ENCODE peak calls at places on chromosomes 4 and X, in six cellular contexts. O is GM12878, R is IMR-90, K is HepG2, P is H1, D is SK-N-SH. Q is an unnamed sample.

GRCh38 chr4:176498857-176499256 is 179.1 kb downstream of the SPCS3 start:
- DNase-seq in O (no peak), R (peak; percentile 66), K (no peak), P (no peak), D (no peak), Q (no peak)

GRCh38 chrX:47743504-47743903 is 84.5 kb upstream of the UXT start:
- DNase-seq in O (no peak), R (peak; percentile 21), K (no peak), P (no peak), D (no peak), Q (no peak)

GRCh38 chr4:145452447-145453162 is 29.0 kb upstream of the SMAD1 start:
- DNase-seq in O (no peak), R (no peak), K (no peak), P (no peak), D (no peak), Q (no peak)

GRCh38 chr4:95213361-95213760 is 335.4 kb downstream of the UNC5C start:
- DNase-seq in O (no peak), R (no peak), K (no peak), P (no peak), D (no peak), Q (no peak)

GRCh38 chr4:112144546-112145325 is 518 bp upstream of the FAM241A start:
- DNase-seq in O (peak; percentile 16), R (no peak), K (no peak), P (no peak), D (no peak), Q (no peak)

GRCh38 chr4:151700566-151701316 is 60.1 kb downstream of the GATB start:
- DNase-seq in O (no peak), R (no peak), K (no peak), P (no peak), D (no peak), Q (no peak)

GRCh38 chrX:20527458-20528099 is 260.9 kb upstream of the RPS6KA3 start:
- DNase-seq in O (no peak), R (peak; percentile 38), K (peak; percentile 21), P (no peak), D (peak; percentile 26), Q (peak; percentile 31)

GRCh38 chr4:176320340-176320975 is 692 bp downstream of the SPCS3 start:
- DNase-seq in O (peak; percentile 48), R (peak; percentile 84), K (peak; percentile 70), P (peak; percentile 64), D (peak; percentile 86), Q (peak; percentile 66)

GRCh38 chrX:108473979-108474378 is 34.3 kb downstream of the COL4A5 start:
- DNase-seq in O (no peak), R (no peak), K (no peak), P (no peak), D (no peak), Q (no peak)

GRCh38 chr4:164212134-164212533 is 541.8 kb upstream of the SMIM31 start:
- DNase-seq in O (no peak), R (no peak), K (no peak), P (no peak), D (no peak), Q (no peak)

DNA sequence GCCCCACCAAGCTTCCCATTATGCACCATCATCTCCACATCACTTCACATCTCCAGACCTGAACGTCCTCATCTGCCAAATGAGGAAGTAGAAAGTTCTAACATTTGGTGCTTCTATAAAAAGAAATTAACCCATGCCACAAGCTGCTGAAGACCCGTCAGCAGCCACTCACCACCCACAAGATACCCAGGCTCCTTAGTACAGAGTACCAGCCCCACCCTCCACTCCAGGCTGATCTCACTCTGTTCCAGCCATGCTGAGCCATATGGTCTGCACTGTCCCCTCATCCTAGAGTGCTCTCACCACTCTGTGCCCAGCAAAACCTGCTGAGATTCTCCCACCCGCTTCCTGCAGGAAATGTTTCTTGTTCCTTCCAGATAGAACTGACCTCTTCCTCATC is 240.8 kb upstream of the PPARGC1A start:
- DNase-seq in O (no peak), R (no peak), K (no peak), P (no peak), D (no peak), Q (no peak)
- TF ChIP-seq RFX5 in O (no peak), R (no peak), K (no peak), P (no peak), D (no peak), Q (no peak)

DNA sequence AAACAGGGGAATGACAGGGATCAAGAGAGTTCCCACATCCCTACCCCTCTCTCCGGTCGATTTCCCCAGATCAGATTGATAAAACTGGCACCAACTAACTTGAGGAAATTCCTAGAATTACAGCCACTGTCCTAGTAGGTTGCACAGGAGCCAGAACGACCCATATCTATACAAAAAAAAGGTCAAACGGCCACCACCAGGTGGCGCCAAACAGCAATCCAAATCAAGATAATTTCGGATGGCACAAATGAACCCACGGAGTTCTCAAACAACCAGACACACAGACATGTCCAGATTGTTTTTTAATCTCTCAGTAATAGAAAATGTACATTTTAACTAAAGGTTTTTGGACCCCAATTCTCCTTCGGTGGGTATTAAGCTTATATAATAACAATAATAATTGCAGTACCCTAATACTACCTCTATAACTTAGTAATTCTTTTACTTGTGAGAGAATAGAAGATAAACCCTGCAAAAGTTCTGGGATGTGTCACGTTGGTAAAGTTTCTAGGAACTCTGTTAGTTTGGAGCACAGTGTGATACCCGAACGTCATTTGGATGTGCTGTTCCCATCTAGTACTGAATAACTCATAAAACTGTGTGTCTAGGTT is 212.6 kb downstream of the SPOCK3 start:
- DNase-seq in O (peak; percentile 30), R (peak; percentile 51), K (peak; percentile 39), P (peak; percentile 87), D (peak; percentile 12), Q (peak; percentile 62)
- TF ChIP-seq RFX5 in O (no peak), R (no peak), K (no peak), P (no peak), D (no peak), Q (no peak)

GRCh38 chrX:29477878-29478277 is 737.5 kb upstream of the MAGEB2 start:
- DNase-seq in O (no peak), R (no peak), K (no peak), P (no peak), D (no peak), Q (no peak)

GRCh38 chrX:29478336-29479069 is 736.9 kb upstream of the MAGEB2 start:
- DNase-seq in O (peak; percentile 51), R (peak; percentile 26), K (peak; percentile 0), P (peak; percentile 43), D (peak; percentile 56), Q (peak; percentile 25)
- TF ChIP-seq RFX5 in O (no peak), R (no peak), K (no peak), P (no peak), D (no peak), Q (no peak)

DNA sequence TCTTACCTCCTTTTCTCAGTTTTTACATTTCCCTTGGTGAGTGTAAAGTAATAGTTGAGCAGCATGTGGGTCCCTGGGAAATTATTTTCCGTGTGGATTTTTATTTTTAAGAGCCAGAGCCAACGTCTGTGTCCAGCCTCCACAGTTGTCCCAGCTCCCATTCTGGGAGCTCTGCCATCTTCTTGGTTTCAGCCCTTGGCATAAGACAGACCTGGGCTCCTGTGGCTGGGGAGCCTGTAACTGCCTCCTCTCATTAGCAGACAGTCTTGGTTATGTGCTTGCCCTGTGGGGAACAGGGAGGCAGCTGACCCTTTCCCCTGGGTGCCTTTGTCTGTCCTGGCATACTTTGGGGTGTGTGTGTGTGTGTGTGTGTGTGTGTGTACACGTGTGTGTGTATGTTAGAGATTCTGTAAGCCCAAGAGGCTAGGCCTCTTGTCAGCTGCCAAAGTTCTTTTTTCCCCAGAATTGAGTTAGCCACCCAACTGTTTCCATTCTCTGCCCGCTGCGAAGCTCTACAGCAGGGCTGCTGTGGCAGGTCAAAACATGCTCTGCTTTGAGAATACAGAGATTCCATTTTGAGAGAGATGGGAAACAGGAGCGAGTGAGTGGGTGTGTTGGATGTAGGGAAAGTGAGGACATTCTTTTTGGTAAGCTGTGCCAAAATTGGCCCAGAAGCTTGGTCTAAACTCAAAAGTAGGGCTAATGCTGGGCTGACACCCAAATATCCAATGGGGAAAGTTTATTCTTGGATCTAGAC is 140.7 kb downstream of the TMEM164 start:
- DNase-seq in O (no peak), R (no peak), K (no peak), P (no peak), D (no peak), Q (no peak)
- TF ChIP-seq RFX5 in O (no peak), R (no peak), K (no peak), P (no peak), D (no peak), Q (no peak)

GRCh38 chr4:158728256-158728655 is 5.1 kb upstream of the PPID start:
- DNase-seq in O (no peak), R (no peak), K (no peak), P (no peak), D (no peak), Q (no peak)

GRCh38 chr4:158721680-158722079 is 1.5 kb downstream of the PPID start:
- DNase-seq in O (no peak), R (no peak), K (no peak), P (no peak), D (no peak), Q (no peak)

GRCh38 chr4:158722291-158722916 is 792 bp downstream of the PPID start:
- DNase-seq in O (peak; percentile 9), R (peak; percentile 48), K (peak; percentile 52), P (no peak), D (peak; percentile 52), Q (peak; percentile 35)

GRCh38 chr4:158724647-158725046 is 1.5 kb upstream of the PPID start:
- DNase-seq in O (no peak), R (no peak), K (no peak), P (no peak), D (no peak), Q (no peak)

GRCh38 chr4:158722917-158723793 is at the start of gene PPID:
- DNase-seq in O (peak; percentile 49), R (peak; percentile 70), K (peak; percentile 77), P (peak; percentile 90), D (peak; percentile 88), Q (peak; percentile 67)
- TF ChIP-seq RFX5 in O (no peak), R (no peak), K (no peak), P (no peak), D (no peak), Q (no peak)

GRCh38 chrX:68914337-68914989 is 85.6 kb downstream of the EFNB1 start:
- DNase-seq in O (no peak), R (no peak), K (no peak), P (no peak), D (no peak), Q (no peak)
- TF ChIP-seq RFX5 in O (no peak), R (no peak), K (no peak), P (no peak), D (no peak), Q (no peak)

DNA sequence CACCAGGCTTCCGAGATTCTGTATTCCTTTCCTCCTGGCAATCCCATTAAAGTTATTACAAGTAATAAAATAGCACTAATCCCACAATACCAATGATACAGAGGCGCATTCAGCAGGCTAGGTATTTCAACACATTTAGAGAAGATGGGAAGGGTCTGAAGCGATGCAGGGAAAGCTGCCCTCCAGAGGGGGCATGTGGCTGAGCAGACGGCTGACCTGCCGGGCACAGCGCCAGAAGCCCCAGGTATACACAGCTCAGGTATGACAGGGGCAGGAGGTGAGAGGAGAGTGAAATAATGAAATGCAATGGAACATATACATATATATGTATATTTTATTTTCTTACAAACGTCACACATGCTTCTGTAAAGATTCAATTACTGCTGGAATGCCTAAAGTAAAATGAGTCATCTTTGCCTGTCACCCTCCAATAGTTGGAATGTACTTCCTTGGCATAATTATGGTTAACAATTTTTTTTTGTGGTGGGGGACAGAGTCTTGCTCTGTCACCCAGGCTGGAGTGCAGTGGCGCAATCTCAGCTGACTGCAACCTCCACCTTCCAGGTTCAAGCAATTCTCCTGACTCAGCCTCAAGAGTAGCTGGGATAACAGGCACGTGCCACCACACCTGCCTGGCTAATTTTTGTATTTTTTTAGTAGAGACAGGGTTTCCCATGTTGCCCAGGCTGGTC is 21.3 kb upstream of the CDKN2AIP start:
- DNase-seq in O (no peak), R (peak; percentile 59), K (no peak), P (no peak), D (no peak), Q (no peak)
- TF ChIP-seq RFX5 in O (no peak), R (no peak), K (no peak), P (no peak), D (no peak), Q (no peak)

Q was measured in A549.